ENCODE peak calls at places on chromosome 20, in nine cellular contexts. S is NCI-H774, R is H54, Z is stomach, B is NCI-H2171 treated with DMSO at 0.1 percent for 48 hours, K is HFFc6, T is choroid plexus epithelial cell, F is fibroblast of lung, G is NCI-H2029. X is an unnamed sample.

GRCh38 chr20:44784688-44785087 is 25.7 kb downstream of the RIMS4 start:
- DNase-seq in S (no peak), R (no peak), Z (no peak), B (no peak), K (no peak), T (no peak), F (no peak), G (no peak), X (no peak)

GRCh38 chr20:14335122-14335521 is 2.3 kb downstream of the FLRT3 start:
- DNase-seq in S (no peak), R (no peak), Z (no peak), B (no peak), K (no peak), T (no peak), F (no peak), G (no peak), X (no peak)

GRCh38 chr20:33262658-33263065 is 20.4 kb upstream of the BPIFB1 start:
- DNase-seq in S (peak; percentile 32), R (peak; percentile 60), Z (peak; percentile 67), B (peak; percentile 79), K (peak; percentile 51), T (peak; percentile 86), F (peak; percentile 54), G (peak; percentile 38), X (peak; percentile 53)

GRCh38 chr20:4814696-4815252 is 93.1 kb downstream of the PRND start:
- DNase-seq in S (no peak), R (no peak), Z (peak; percentile 44), B (no peak), K (no peak), T (no peak), F (no peak), G (no peak), X (no peak)

GRCh38 chr20:25397081-25397480 is 6.4 kb upstream of the ABHD12 start:
- DNase-seq in S (no peak), R (no peak), Z (no peak), B (no peak), K (no peak), T (no peak), F (no peak), G (no peak), X (no peak)

GRCh38 chr20:61218886-61219480 is 33.1 kb upstream of the CDH4 start:
- DNase-seq in S (no peak), R (no peak), Z (no peak), B (no peak), K (peak; percentile 49), T (peak; percentile 11), F (peak; percentile 12), G (no peak), X (no peak)

GRCh38 chr20:49914310-49915117 is 815 bp downstream of the SPATA2 start:
- DNase-seq in S (no peak), R (peak; percentile 38), Z (no peak), B (no peak), K (peak; percentile 39), T (no peak), F (no peak), G (no peak), X (no peak)

GRCh38 chr20:13279171-13279570 is 58.1 kb downstream of the ISM1 start:
- DNase-seq in S (no peak), R (no peak), Z (no peak), B (no peak), K (no peak), T (no peak), F (no peak), G (no peak), X (no peak)

GRCh38 chr20:11204926-11205768 is 531.3 kb upstream of the JAG1 start:
- DNase-seq in S (peak; percentile 43), R (no peak), Z (peak; percentile 63), B (peak; percentile 38), K (peak; percentile 55), T (peak; percentile 88), F (peak; percentile 82), G (peak; percentile 27), X (peak; percentile 74)

GRCh38 chr20:38685853-38686473 is 38.3 kb upstream of the SLC32A1 start:
- DNase-seq in S (no peak), R (peak; percentile 49), Z (peak; percentile 28), B (no peak), K (peak; percentile 12), T (peak; percentile 66), F (peak; percentile 43), G (no peak), X (no peak)

GRCh38 chr20:2109425-2110210 is 8.0 kb downstream of the STK35 start:
- DNase-seq in S (no peak), R (no peak), Z (peak; percentile 56), B (no peak), K (no peak), T (peak; percentile 69), F (peak; percentile 50), G (no peak), X (no peak)

GRCh38 chr20:37383229-37383989 is 37.5 kb downstream of the SRC start:
- DNase-seq in S (no peak), R (peak; percentile 56), Z (peak; percentile 48), B (no peak), K (no peak), T (no peak), F (peak; percentile 24), G (no peak), X (no peak)